ENCODE peak calls at places on chromosome 2, in six cellular contexts. P is fibroblast of villous mesenchyme, H is mesothelial cell of epicardium, V is heart left ventricle, O is coronary artery, B is GM10248. N is an unnamed sample.

GRCh38 chr2:60478660-60479059 is 74.8 kb downstream of the BCL11A start:
- DNase-seq in P (no peak), H (no peak), V (no peak), O (no peak), B (no peak), N (no peak)

GRCh38 chr2:27792759-27793158 is 21.2 kb downstream of the MRPL33 start:
- DNase-seq in P (peak; percentile 51), H (no peak), V (no peak), O (no peak), B (no peak), N (no peak)

GRCh38 chr2:8574196-8575010 is 107.5 kb upstream of the ID2 start:
- DNase-seq in P (no peak), H (peak; percentile 36), V (no peak), O (peak; percentile 69), B (peak; percentile 77), N (no peak)

GRCh38 chr2:216491757-216492635 is 6.6 kb upstream of the RPL37A start:
- DNase-seq in P (no peak), H (no peak), V (no peak), O (no peak), B (peak; percentile 64), N (no peak)

GRCh38 chr2:240857039-240858008 is 11.3 kb upstream of the AGXT start:
- DNase-seq in P (no peak), H (no peak), V (no peak), O (no peak), B (no peak), N (no peak)

GRCh38 chr2:75289771-75290170 is 90.5 kb upstream of the TACR1 start:
- DNase-seq in P (no peak), H (no peak), V (no peak), O (no peak), B (no peak), N (no peak)

GRCh38 chr2:126893153-126893552 is 5.5 kb upstream of the TEX51 start:
- DNase-seq in P (no peak), H (no peak), V (peak; percentile 5), O (peak; percentile 45), B (no peak), N (no peak)

GRCh38 chr2:9230051-9230802 is 23.6 kb downstream of the ASAP2 start:
- DNase-seq in P (peak; percentile 87), H (no peak), V (peak; percentile 59), O (no peak), B (no peak), N (no peak)

GRCh38 chr2:101355561-101356130 is 31.7 kb downstream of the CREG2 start:
- DNase-seq in P (no peak), H (no peak), V (no peak), O (no peak), B (no peak), N (no peak)

GRCh38 chr2:66581461-66582363 is 146.8 kb downstream of the MEIS1 start:
- DNase-seq in P (peak; percentile 72), H (peak; percentile 63), V (no peak), O (no peak), B (peak; percentile 11), N (no peak)

GRCh38 chr2:223008936-223009335 is 43.1 kb upstream of the KCNE4 start:
- DNase-seq in P (no peak), H (no peak), V (no peak), O (no peak), B (no peak), N (no peak)

GRCh38 chr2:63698825-63699548 is 110.2 kb downstream of the MDH1 start:
- DNase-seq in P (peak; percentile 94), H (no peak), V (peak; percentile 64), O (peak; percentile 81), B (peak; percentile 41), N (peak; percentile 89)

GRCh38 chr2:230987137-230988020 is 8.5 kb upstream of the SPATA3 start:
- DNase-seq in P (peak; percentile 61), H (peak; percentile 94), V (peak; percentile 77), O (peak; percentile 81), B (peak; percentile 92), N (peak; percentile 77)

GRCh38 chr2:122055541-122055940 is 300.1 kb downstream of the TSN start:
- DNase-seq in P (no peak), H (peak; percentile 10), V (no peak), O (peak; percentile 52), B (no peak), N (no peak)

DNA sequence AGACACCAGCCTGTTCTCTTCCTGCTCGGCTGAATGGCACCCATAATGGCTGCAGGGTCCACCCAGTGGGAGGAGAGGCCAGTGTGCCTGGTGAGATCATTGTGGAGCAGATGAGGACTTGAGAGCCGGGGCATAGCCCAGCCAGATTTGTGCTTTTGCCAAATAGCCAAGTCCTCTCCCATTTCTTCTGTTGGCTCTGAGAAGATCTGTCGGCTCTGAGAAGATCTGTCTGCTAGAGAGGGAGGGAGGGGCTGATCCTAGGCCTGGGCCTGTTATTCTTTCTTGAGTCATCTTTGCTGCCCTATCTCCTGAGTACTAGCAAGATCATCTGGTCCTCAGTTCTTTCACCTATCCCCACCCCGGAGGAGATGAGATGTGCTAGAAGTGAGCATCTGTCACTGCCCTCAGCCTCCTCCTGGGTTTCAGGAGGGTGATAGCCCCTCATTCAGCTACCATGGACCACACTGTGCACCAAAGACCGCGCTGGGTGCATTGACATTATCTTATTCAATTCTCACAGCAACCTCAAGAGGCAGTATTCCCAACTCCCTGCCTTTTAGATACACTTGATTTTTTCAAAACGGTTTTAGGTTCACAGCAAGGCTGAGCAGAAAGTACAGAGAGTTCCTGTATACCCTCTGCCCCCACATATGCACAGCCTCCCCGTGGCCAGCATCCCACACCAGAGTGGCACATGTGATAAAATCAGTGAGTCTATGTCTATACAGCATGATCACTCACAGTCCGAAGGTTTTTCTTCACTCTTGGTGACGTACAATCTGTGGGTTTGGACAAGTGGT is 98.6 kb downstream of the CAPN13 start:
- DNase-seq in P (no peak), H (no peak), V (no peak), O (peak; percentile 73), B (no peak), N (peak; percentile 46)
- TF ChIP-seq CTCF in P (peak; percentile 50), H (peak; percentile 56), V (peak; percentile 48), O (peak; percentile 22), B (peak; percentile 22), N (peak; percentile 55)

GRCh38 chr2:173075781-173076556 is at the start of gene MAP3K20:
- DNase-seq in P (peak; percentile 72), H (peak; percentile 71), V (peak; percentile 84), O (peak; percentile 90), B (peak; percentile 72), N (peak; percentile 79)
- TF ChIP-seq CTCF in P (peak; percentile 31), H (no peak), V (peak; percentile 71), O (no peak), B (peak; percentile 53), N (peak; percentile 79)

GRCh38 chr2:224158061-224158460 is 119.0 kb upstream of the SERPINE2 start:
- DNase-seq in P (no peak), H (no peak), V (no peak), O (no peak), B (no peak), N (no peak)
- TF ChIP-seq CTCF in P (no peak), H (no peak), V (no peak), O (no peak), B (no peak), N (no peak)

DNA sequence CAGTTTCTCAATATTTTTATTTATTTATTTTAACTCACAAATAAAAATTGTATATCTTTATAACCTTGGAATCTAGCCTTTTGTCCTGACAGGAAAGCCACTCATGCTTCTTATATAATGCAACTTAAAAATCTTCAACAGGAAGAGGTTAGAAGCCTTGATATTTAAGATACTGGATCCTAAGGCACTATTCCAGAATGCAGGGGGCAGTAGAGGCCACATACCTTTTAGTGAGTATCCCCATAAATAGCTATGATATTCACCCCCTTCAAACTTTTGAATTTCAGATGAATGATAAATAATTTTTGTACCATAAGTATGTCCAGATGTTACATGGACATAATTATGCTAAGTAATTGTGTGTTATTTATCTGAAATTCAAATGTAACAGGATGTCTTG is 592.7 kb upstream of the VRK2 start:
- DNase-seq in P (no peak), H (no peak), V (no peak), O (no peak), B (no peak), N (no peak)
- TF ChIP-seq CTCF in P (no peak), H (no peak), V (no peak), O (no peak), B (no peak), N (no peak)

N was measured in right atrium auricular region.